ENCODE peak calls at places on chromosomes 6 and 20, in ten cellular contexts. One of them, this sample, is unnamed.

GRCh38 chr6:33620158-33620583 is 951 bp upstream of the ITPR3 start:
- DNase-seq in A549: no peak
- DNase-seq in fibroblast of lung: no peak
- DNase-seq in colonic mucosa: peak
- DNase-seq in epithelial cell of proximal tubule: no peak
- DNase-seq in heart right ventricle: peak
- DNase-seq in astrocyte of the spinal cord: peak
- DNase-seq in AG10803: no peak
- DNase-seq in bronchial epithelial cell: no peak
- DNase-seq in pancreas: peak
- DNase-seq in this sample: no peak

GRCh38 chr20:42701948-42702347 is 487.8 kb downstream of the PTPRT start:
- DNase-seq in A549: no peak
- DNase-seq in fibroblast of lung: no peak
- DNase-seq in colonic mucosa: no peak
- DNase-seq in epithelial cell of proximal tubule: no peak
- DNase-seq in heart right ventricle: no peak
- DNase-seq in astrocyte of the spinal cord: no peak
- DNase-seq in AG10803: no peak
- DNase-seq in bronchial epithelial cell: no peak
- DNase-seq in pancreas: no peak
- DNase-seq in this sample: no peak

GRCh38 chr20:49471397-49471796 is 11.1 kb downstream of the KCNB1 start:
- DNase-seq in A549: no peak
- DNase-seq in fibroblast of lung: no peak
- DNase-seq in colonic mucosa: no peak
- DNase-seq in epithelial cell of proximal tubule: no peak
- DNase-seq in heart right ventricle: no peak
- DNase-seq in astrocyte of the spinal cord: no peak
- DNase-seq in AG10803: no peak
- DNase-seq in bronchial epithelial cell: no peak
- DNase-seq in pancreas: no peak
- DNase-seq in this sample: no peak

GRCh38 chr6:14639983-14640599 is 522.5 kb downstream of the CD83 start:
- DNase-seq in A549: no peak
- DNase-seq in fibroblast of lung: no peak
- DNase-seq in colonic mucosa: no peak
- DNase-seq in epithelial cell of proximal tubule: no peak
- DNase-seq in heart right ventricle: no peak
- DNase-seq in astrocyte of the spinal cord: no peak
- DNase-seq in AG10803: no peak
- DNase-seq in bronchial epithelial cell: no peak
- DNase-seq in pancreas: no peak
- DNase-seq in this sample: no peak

GRCh38 chr6:31157543-31158139 is at the start of gene CCHCR1:
- DNase-seq in A549: no peak
- DNase-seq in fibroblast of lung: no peak
- DNase-seq in colonic mucosa: no peak
- DNase-seq in epithelial cell of proximal tubule: no peak
- DNase-seq in heart right ventricle: no peak
- DNase-seq in astrocyte of the spinal cord: no peak
- DNase-seq in AG10803: no peak
- DNase-seq in bronchial epithelial cell: no peak
- DNase-seq in pancreas: no peak
- DNase-seq in this sample: no peak

GRCh38 chr6:167162591-167162990 is 4.8 kb upstream of the GPR31 start:
- DNase-seq in A549: no peak
- DNase-seq in fibroblast of lung: no peak
- DNase-seq in colonic mucosa: no peak
- DNase-seq in epithelial cell of proximal tubule: no peak
- DNase-seq in heart right ventricle: no peak
- DNase-seq in astrocyte of the spinal cord: no peak
- DNase-seq in AG10803: no peak
- DNase-seq in bronchial epithelial cell: no peak
- DNase-seq in pancreas: no peak
- DNase-seq in this sample: no peak

GRCh38 chr6:168131464-168132415 is 52.7 kb upstream of the FRMD1 start:
- DNase-seq in A549: no peak
- DNase-seq in fibroblast of lung: no peak
- DNase-seq in colonic mucosa: peak
- DNase-seq in epithelial cell of proximal tubule: no peak
- DNase-seq in heart right ventricle: no peak
- DNase-seq in astrocyte of the spinal cord: no peak
- DNase-seq in AG10803: no peak
- DNase-seq in bronchial epithelial cell: no peak
- DNase-seq in pancreas: no peak
- DNase-seq in this sample: no peak

GRCh38 chr6:150766201-150766997 is 99.1 kb upstream of the MTHFD1L start:
- DNase-seq in A549: no peak
- DNase-seq in fibroblast of lung: no peak
- DNase-seq in colonic mucosa: no peak
- DNase-seq in epithelial cell of proximal tubule: no peak
- DNase-seq in heart right ventricle: no peak
- DNase-seq in astrocyte of the spinal cord: peak
- DNase-seq in AG10803: no peak
- DNase-seq in bronchial epithelial cell: no peak
- DNase-seq in pancreas: no peak
- DNase-seq in this sample: peak

GRCh38 chr20:10065154-10065833 is 30.5 kb downstream of the ANKEF1 start:
- DNase-seq in A549: no peak
- DNase-seq in fibroblast of lung: peak
- DNase-seq in colonic mucosa: no peak
- DNase-seq in epithelial cell of proximal tubule: no peak
- DNase-seq in heart right ventricle: no peak
- DNase-seq in astrocyte of the spinal cord: peak
- DNase-seq in AG10803: peak
- DNase-seq in bronchial epithelial cell: peak
- DNase-seq in pancreas: no peak
- DNase-seq in this sample: no peak

GRCh38 chr6:106574729-106575458 is 54.4 kb downstream of the RTN4IP1 start:
- DNase-seq in A549: no peak
- DNase-seq in fibroblast of lung: peak
- DNase-seq in colonic mucosa: no peak
- DNase-seq in epithelial cell of proximal tubule: peak
- DNase-seq in heart right ventricle: no peak
- DNase-seq in astrocyte of the spinal cord: peak
- DNase-seq in AG10803: peak
- DNase-seq in bronchial epithelial cell: peak
- DNase-seq in pancreas: no peak
- DNase-seq in this sample: peak

GRCh38 chr6:115137910-115138309 is 795.1 kb upstream of the HS3ST5 start:
- DNase-seq in A549: no peak
- DNase-seq in fibroblast of lung: no peak
- DNase-seq in colonic mucosa: no peak
- DNase-seq in epithelial cell of proximal tubule: no peak
- DNase-seq in heart right ventricle: no peak
- DNase-seq in astrocyte of the spinal cord: no peak
- DNase-seq in AG10803: no peak
- DNase-seq in bronchial epithelial cell: no peak
- DNase-seq in pancreas: no peak
- DNase-seq in this sample: no peak

GRCh38 chr20:49505518-49505917 is 23.1 kb upstream of the KCNB1 start:
- DNase-seq in A549: no peak
- DNase-seq in fibroblast of lung: peak
- DNase-seq in colonic mucosa: no peak
- DNase-seq in epithelial cell of proximal tubule: peak
- DNase-seq in heart right ventricle: peak
- DNase-seq in astrocyte of the spinal cord: peak
- DNase-seq in AG10803: peak
- DNase-seq in bronchial epithelial cell: no peak
- DNase-seq in pancreas: no peak
- DNase-seq in this sample: peak

GRCh38 chr6:126123226-126123625 is 136.9 kb downstream of the TRMT11 start:
- DNase-seq in A549: no peak
- DNase-seq in fibroblast of lung: no peak
- DNase-seq in colonic mucosa: no peak
- DNase-seq in epithelial cell of proximal tubule: no peak
- DNase-seq in heart right ventricle: no peak
- DNase-seq in astrocyte of the spinal cord: no peak
- DNase-seq in AG10803: no peak
- DNase-seq in bronchial epithelial cell: no peak
- DNase-seq in pancreas: no peak
- DNase-seq in this sample: no peak

GRCh38 chr6:126127662-126128061 is 141.3 kb downstream of the TRMT11 start:
- DNase-seq in A549: no peak
- DNase-seq in fibroblast of lung: peak
- DNase-seq in colonic mucosa: no peak
- DNase-seq in epithelial cell of proximal tubule: no peak
- DNase-seq in heart right ventricle: no peak
- DNase-seq in astrocyte of the spinal cord: peak
- DNase-seq in AG10803: no peak
- DNase-seq in bronchial epithelial cell: no peak
- DNase-seq in pancreas: no peak
- DNase-seq in this sample: no peak
- TF ChIP-seq CTCF in A549: no peak
- TF ChIP-seq CTCF in fibroblast of lung: peak
- TF ChIP-seq CTCF in colonic mucosa: no peak
- TF ChIP-seq CTCF in epithelial cell of proximal tubule: peak
- TF ChIP-seq CTCF in heart right ventricle: no peak
- TF ChIP-seq CTCF in astrocyte of the spinal cord: peak
- TF ChIP-seq CTCF in AG10803: peak
- TF ChIP-seq CTCF in bronchial epithelial cell: no peak
- TF ChIP-seq CTCF in pancreas: no peak
- TF ChIP-seq CTCF in this sample: peak

DNA sequence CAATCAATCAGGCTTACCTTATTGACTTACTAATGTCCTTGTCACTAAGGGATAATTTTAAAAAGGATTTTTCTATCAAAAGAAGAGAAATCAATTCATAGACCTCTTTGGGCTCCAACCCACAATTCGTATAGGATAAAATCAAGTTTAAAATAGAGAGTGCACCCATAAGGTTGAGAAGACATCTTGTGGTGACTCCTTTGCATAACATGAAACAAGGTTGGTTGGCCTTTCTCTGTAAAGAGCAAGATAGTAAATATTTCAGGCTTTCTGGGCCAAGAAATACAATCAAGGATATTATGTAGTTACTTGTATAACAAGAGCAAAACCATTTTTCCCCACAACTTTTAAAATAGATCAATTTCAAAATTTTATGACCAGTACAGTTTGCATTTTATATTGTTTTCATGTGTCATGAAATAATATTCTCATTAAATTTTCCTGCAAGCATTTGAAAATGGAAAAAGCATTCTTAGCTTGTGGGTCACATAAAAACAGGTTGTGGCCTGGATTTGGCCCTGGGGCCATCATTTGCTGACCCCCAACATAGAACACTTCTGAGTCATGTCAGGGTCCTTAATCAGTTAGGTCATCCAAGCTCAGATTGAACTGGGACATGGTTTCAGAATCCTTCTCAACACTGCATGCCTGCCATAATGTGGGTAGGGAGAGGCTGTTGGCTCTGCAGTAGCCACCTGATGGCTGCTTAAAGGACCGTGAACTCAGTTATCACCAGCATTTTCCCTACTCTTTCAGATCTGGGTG is 76.7 kb downstream of the MYB start:
- DNase-seq in A549: no peak
- DNase-seq in fibroblast of lung: peak
- DNase-seq in colonic mucosa: no peak
- DNase-seq in epithelial cell of proximal tubule: no peak
- DNase-seq in heart right ventricle: no peak
- DNase-seq in astrocyte of the spinal cord: no peak
- DNase-seq in AG10803: no peak
- DNase-seq in bronchial epithelial cell: no peak
- DNase-seq in pancreas: no peak
- DNase-seq in this sample: no peak
- H3K4me3 ChIP-seq in A549: no peak
- H3K4me3 ChIP-seq in fibroblast of lung: no peak
- H3K4me3 ChIP-seq in colonic mucosa: no peak
- H3K4me3 ChIP-seq in epithelial cell of proximal tubule: no peak
- H3K4me3 ChIP-seq in heart right ventricle: no peak
- H3K4me3 ChIP-seq in astrocyte of the spinal cord: no peak
- H3K4me3 ChIP-seq in AG10803: no peak
- H3K4me3 ChIP-seq in bronchial epithelial cell: no peak
- H3K4me3 ChIP-seq in pancreas: no peak
- H3K4me3 ChIP-seq in this sample: no peak

GRCh38 chr6:136288566-136289326 is 900 bp downstream of the BCLAF1 start:
- DNase-seq in A549: peak
- DNase-seq in fibroblast of lung: peak
- DNase-seq in colonic mucosa: peak
- DNase-seq in epithelial cell of proximal tubule: peak
- DNase-seq in heart right ventricle: peak
- DNase-seq in astrocyte of the spinal cord: peak
- DNase-seq in AG10803: peak
- DNase-seq in bronchial epithelial cell: peak
- DNase-seq in pancreas: peak
- DNase-seq in this sample: peak
- TF ChIP-seq CTCF in A549: no peak
- TF ChIP-seq CTCF in fibroblast of lung: peak
- TF ChIP-seq CTCF in colonic mucosa: peak
- TF ChIP-seq CTCF in epithelial cell of proximal tubule: peak
- TF ChIP-seq CTCF in heart right ventricle: peak
- TF ChIP-seq CTCF in astrocyte of the spinal cord: peak
- TF ChIP-seq CTCF in AG10803: peak
- TF ChIP-seq CTCF in bronchial epithelial cell: no peak
- TF ChIP-seq CTCF in pancreas: no peak
- TF ChIP-seq CTCF in this sample: peak

GRCh38 chr6:158561938-158562337 is 2.0 kb downstream of the TMEM181 start:
- DNase-seq in A549: no peak
- DNase-seq in fibroblast of lung: no peak
- DNase-seq in colonic mucosa: no peak
- DNase-seq in epithelial cell of proximal tubule: no peak
- DNase-seq in heart right ventricle: no peak
- DNase-seq in astrocyte of the spinal cord: no peak
- DNase-seq in AG10803: no peak
- DNase-seq in bronchial epithelial cell: no peak
- DNase-seq in pancreas: no peak
- DNase-seq in this sample: no peak
- H3K4me3 ChIP-seq in A549: no peak
- H3K4me3 ChIP-seq in fibroblast of lung: peak
- H3K4me3 ChIP-seq in colonic mucosa: no peak
- H3K4me3 ChIP-seq in epithelial cell of proximal tubule: no peak
- H3K4me3 ChIP-seq in heart right ventricle: no peak
- H3K4me3 ChIP-seq in astrocyte of the spinal cord: no peak
- H3K4me3 ChIP-seq in AG10803: peak
- H3K4me3 ChIP-seq in bronchial epithelial cell: no peak
- H3K4me3 ChIP-seq in pancreas: peak
- H3K4me3 ChIP-seq in this sample: no peak

DNA sequence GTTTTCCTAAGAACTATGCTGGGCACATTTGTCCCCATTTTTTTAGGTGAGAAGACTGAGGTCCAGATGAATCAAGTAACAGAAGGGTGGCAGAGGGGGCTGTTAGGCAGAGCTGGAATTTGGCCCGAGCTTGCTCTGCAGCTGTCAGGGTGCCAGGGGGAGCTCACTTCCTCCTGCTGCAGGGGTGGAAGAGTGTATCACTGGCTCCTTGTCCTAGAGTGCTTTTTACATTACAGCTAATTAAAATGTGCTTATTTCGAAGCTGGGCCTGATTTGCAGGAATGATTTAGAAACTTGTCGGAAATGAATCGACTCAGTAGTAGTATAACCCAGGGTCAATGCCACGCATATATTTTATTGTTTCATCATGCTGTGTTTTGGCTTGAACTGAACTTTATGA is 11.1 kb downstream of the TOX2 start:
- DNase-seq in A549: no peak
- DNase-seq in fibroblast of lung: peak
- DNase-seq in colonic mucosa: peak
- DNase-seq in epithelial cell of proximal tubule: no peak
- DNase-seq in heart right ventricle: no peak
- DNase-seq in astrocyte of the spinal cord: no peak
- DNase-seq in AG10803: peak
- DNase-seq in bronchial epithelial cell: no peak
- DNase-seq in pancreas: no peak
- DNase-seq in this sample: no peak
- TF ChIP-seq CTCF in A549: peak
- TF ChIP-seq CTCF in fibroblast of lung: peak
- TF ChIP-seq CTCF in colonic mucosa: no peak
- TF ChIP-seq CTCF in epithelial cell of proximal tubule: no peak
- TF ChIP-seq CTCF in heart right ventricle: peak
- TF ChIP-seq CTCF in astrocyte of the spinal cord: no peak
- TF ChIP-seq CTCF in AG10803: no peak
- TF ChIP-seq CTCF in bronchial epithelial cell: no peak
- TF ChIP-seq CTCF in pancreas: no peak
- TF ChIP-seq CTCF in this sample: no peak

GRCh38 chr6:75492769-75493168 is 831 bp downstream of the FILIP1 start:
- DNase-seq in A549: no peak
- DNase-seq in fibroblast of lung: no peak
- DNase-seq in colonic mucosa: no peak
- DNase-seq in epithelial cell of proximal tubule: no peak
- DNase-seq in heart right ventricle: no peak
- DNase-seq in astrocyte of the spinal cord: no peak
- DNase-seq in AG10803: no peak
- DNase-seq in bronchial epithelial cell: no peak
- DNase-seq in pancreas: no peak
- DNase-seq in this sample: no peak
- H3K4me3 ChIP-seq in A549: peak
- H3K4me3 ChIP-seq in fibroblast of lung: peak
- H3K4me3 ChIP-seq in colonic mucosa: no peak
- H3K4me3 ChIP-seq in epithelial cell of proximal tubule: peak
- H3K4me3 ChIP-seq in heart right ventricle: peak
- H3K4me3 ChIP-seq in astrocyte of the spinal cord: no peak
- H3K4me3 ChIP-seq in AG10803: no peak
- H3K4me3 ChIP-seq in bronchial epithelial cell: no peak
- H3K4me3 ChIP-seq in pancreas: peak
- H3K4me3 ChIP-seq in this sample: no peak